ENCODE peak calls at places on chromosomes 11 and 22, in nine cellular contexts. F is colonic mucosa; U is HCT116; W is stomach; Y is vagina; P is CD4-positive, CD25-positive, alpha-beta regulatory T cell; Z is transverse colon; T is sigmoid colon; G is psoas muscle. V is an unnamed sample.

GRCh38 chr11:47566166-47566546 is 757 bp downstream of the PTPMT1 start:
- DNase-seq in F (no peak), U (no peak), W (peak; percentile 35), Y (no peak), P (no peak), Z (no peak), T (no peak), G (no peak), V (no peak)

GRCh38 chr11:95095858-95096587 is 6.4 kb downstream of the ENDOD1 start:
- DNase-seq in F (no peak), U (no peak), W (no peak), Y (no peak), P (no peak), Z (no peak), T (no peak), G (no peak), V (no peak)

GRCh38 chr11:102564110-102564509 is 33.6 kb upstream of the MMP7 start:
- DNase-seq in F (no peak), U (peak; percentile 74), W (no peak), Y (no peak), P (no peak), Z (no peak), T (no peak), G (no peak), V (no peak)

GRCh38 chr11:31805629-31806185 is 5.4 kb downstream of the PAX6 start:
- DNase-seq in F (no peak), U (no peak), W (no peak), Y (peak; percentile 49), P (no peak), Z (no peak), T (no peak), G (no peak), V (no peak)

GRCh38 chr22:17205432-17205831 is 13.8 kb downstream of the ADA2 start:
- DNase-seq in F (no peak), U (no peak), W (no peak), Y (no peak), P (peak; percentile 11), Z (no peak), T (no peak), G (peak; percentile 23), V (no peak)

GRCh38 chr11:12092714-12093113 is 17.7 kb upstream of the MICAL2 start:
- DNase-seq in F (no peak), U (no peak), W (no peak), Y (no peak), P (no peak), Z (no peak), T (no peak), G (no peak), V (no peak)

GRCh38 chr11:121716060-121716459 is 263.3 kb upstream of the SORL1-AS1 start:
- DNase-seq in F (no peak), U (no peak), W (no peak), Y (no peak), P (no peak), Z (no peak), T (no peak), G (no peak), V (no peak)

GRCh38 chr11:218815-219593 is 11.5 kb downstream of the RIC8A start:
- DNase-seq in F (no peak), U (no peak), W (peak; percentile 21), Y (no peak), P (no peak), Z (no peak), T (peak; percentile 54), G (peak; percentile 45), V (no peak)

GRCh38 chr11:133903056-133903455 is 53.7 kb downstream of the IGSF9B start:
- DNase-seq in F (no peak), U (no peak), W (peak; percentile 20), Y (no peak), P (no peak), Z (no peak), T (peak; percentile 18), G (no peak), V (no peak)

GRCh38 chr11:19368726-19369364 is 128.1 kb upstream of the E2F8 start:
- DNase-seq in F (no peak), U (no peak), W (no peak), Y (no peak), P (no peak), Z (no peak), T (no peak), G (no peak), V (no peak)

DNA sequence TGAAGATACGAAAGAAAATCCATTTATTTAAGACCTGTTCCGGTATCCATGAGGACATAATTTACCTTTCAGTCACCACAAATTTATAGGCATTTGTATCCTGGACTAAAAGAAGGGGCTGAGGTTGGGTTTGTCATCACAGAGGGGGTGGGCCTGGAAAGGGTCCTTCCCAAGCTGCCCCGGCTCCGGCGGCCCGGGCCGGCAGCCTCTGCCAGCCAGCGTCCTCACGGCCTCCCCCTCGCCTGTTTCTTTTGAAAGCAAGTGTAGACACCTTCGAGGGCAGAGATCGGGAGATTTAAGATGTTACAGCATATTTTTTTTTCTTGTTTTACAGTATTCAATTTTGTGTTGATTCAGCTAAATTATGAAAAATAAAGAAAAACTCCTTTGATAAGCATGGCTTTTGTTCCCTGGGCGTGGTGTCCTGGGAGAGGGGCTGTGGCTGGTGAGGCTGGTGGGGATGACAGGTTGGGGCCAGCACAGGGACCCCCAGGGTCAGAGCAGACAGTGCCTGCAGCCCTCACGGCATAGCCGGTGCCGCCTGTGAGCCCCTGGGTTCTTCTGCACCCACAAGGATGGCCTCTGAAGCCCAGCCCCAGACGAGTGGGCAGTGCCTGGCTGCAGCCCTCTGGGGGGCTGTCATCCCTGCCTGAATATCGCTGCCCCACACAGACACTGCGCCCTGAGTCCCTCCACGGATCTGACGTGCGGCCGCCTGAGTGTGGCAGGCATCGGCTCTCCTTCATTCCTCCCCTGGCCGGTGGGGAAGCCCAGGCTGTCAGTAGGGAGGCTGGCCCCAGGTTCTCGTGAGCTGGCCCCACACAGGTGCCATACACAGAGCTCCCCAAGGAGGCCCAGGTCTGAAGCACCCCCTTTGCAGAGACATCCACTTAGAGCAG is 1075.9 kb downstream of the BRD1 start:
- DNase-seq in F (peak; percentile 11), U (no peak), W (peak; percentile 23), Y (peak; percentile 94), P (no peak), Z (no peak), T (peak; percentile 42), G (no peak), V (peak; percentile 52)
- H3K9me3 ChIP-seq in F (no peaks in the 10 kb centered on the region), U (no peaks in the 10 kb centered on the region), W (no peaks in the 10 kb centered on the region), Y (no peaks in the 10 kb centered on the region), P (no peaks in the 10 kb centered on the region), Z (no peaks in the 10 kb centered on the region), T (no peaks in the 10 kb centered on the region), G (no peaks in the 10 kb centered on the region), V (no peaks in the 10 kb centered on the region)

GRCh38 chr22:20023214-20023613 is 2.3 kb downstream of the TANGO2 start:
- DNase-seq in F (no peak), U (no peak), W (no peak), Y (no peak), P (no peak), Z (no peak), T (peak; percentile 55), G (peak; percentile 42), V (no peak)

GRCh38 chr22:20021196-20022181 is 579 bp downstream of the TANGO2 start:
- DNase-seq in F (peak; percentile 47), U (no peak), W (peak; percentile 85), Y (no peak), P (no peak), Z (peak; percentile 42), T (peak; percentile 80), G (peak; percentile 91), V (peak; percentile 87)

GRCh38 chr22:20024225-20025087 is 3.5 kb downstream of the TANGO2 start:
- DNase-seq in F (no peak), U (no peak), W (no peak), Y (no peak), P (no peak), Z (no peak), T (peak; percentile 54), G (peak; percentile 53), V (no peak)

GRCh38 chr22:20020533-20021195 is at the start of gene TANGO2:
- DNase-seq in F (peak; percentile 92), U (peak; percentile 68), W (peak; percentile 96), Y (no peak), P (peak; percentile 95), Z (peak; percentile 95), T (peak; percentile 94), G (peak; percentile 96), V (peak; percentile 96)

DNA sequence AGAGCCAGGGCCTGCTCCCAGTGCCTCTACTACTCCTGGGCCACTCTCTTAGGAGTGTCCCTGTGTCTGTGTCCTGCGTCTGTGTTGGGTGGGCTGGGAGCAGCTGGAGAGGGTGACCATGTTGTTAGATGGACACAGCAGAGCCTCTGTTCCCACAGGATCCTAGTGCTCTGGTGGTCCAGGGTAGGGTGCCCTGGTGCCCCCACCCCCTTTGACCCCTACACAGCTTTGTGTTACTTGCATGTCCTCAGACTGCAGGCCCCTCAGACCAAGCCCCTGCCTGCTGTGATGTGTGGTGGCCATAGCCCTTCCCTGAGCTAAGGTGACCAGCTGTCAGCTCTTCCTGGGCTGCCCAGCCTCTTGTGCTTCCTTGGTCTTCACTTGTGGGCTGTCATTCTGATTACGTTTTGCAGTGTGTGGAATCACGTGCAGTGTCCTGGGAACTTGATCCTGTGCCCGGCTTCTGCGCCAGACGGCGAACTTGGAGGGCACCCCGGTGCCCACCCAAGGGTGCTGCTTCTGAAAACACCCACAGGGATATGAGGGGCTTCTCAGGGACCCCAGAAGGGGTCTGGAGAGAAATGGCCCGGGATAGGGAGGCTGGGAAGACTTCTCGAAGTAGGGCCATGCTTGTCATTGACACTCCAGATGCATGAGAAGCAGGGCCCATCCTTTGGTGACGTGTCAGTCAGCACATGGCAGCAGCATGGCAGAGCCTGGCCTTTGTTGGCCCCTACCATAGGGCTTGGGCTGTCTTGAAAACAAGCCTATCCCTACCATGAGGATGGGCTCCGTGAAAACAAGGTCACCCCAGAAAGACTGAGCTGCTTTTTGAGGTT is 1.5 kb downstream of the TANGO2 start:
- DNase-seq in F (no peak), U (no peak), W (no peak), Y (no peak), P (no peak), Z (no peak), T (peak; percentile 51), G (peak; percentile 51), V (peak; percentile 51)
- H3K27ac ChIP-seq in F (no peak overlapping the region), U (no peak overlapping the region), W (peak overlapping the region; percentile 94), Y (peak overlapping the region; percentile 47), P (no peak overlapping the region), Z (peak overlapping the region; percentile 81), T (peak overlapping the region; percentile 88), G (peak overlapping the region; percentile 95), V (peak overlapping the region; percentile 87)

GRCh38 chr11:3022982-3023381 is 30.9 kb upstream of the NAP1L4 start:
- DNase-seq in F (no peak), U (no peak), W (no peak), Y (no peak), P (no peak), Z (no peak), T (no peak), G (no peak), V (no peak)
- H3K4me3 ChIP-seq in F (no peak overlapping the region), U (no peak overlapping the region), W (no peak overlapping the region), Y (no peak overlapping the region), P (no peak overlapping the region), Z (no peak overlapping the region), T (no peak overlapping the region), G (no peak overlapping the region), V (no peak overlapping the region)

GRCh38 chr22:48102581-48102980 is 1340.1 kb downstream of the TBC1D22A start:
- DNase-seq in F (no peak), U (no peak), W (peak; percentile 17), Y (peak; percentile 84), P (no peak), Z (no peak), T (no peak), G (peak; percentile 22), V (no peak)
- H3K9me3 ChIP-seq in F (no peaks in the 10 kb centered on the region), U (no peaks in the 10 kb centered on the region), W (no peaks in the 10 kb centered on the region), Y (no peaks in the 10 kb centered on the region), P (no peaks in the 10 kb centered on the region), Z (no peaks in the 10 kb centered on the region), T (no peaks in the 10 kb centered on the region), G (no peaks in the 10 kb centered on the region), V (no peaks in the 10 kb centered on the region)